ENCODE peak calls at places on chromosomes 2 and 18, in five cellular contexts. C, K, A, E and V are unnamed samples.

GRCh38 chr18:2482711-2483475 is 88.4 kb downstream of the METTL4 start:
- DNase-seq in C (no peak), K (no peak), A (no peak), E (no peak), V (no peak)

GRCh38 chr2:84495539-84496146 is 20.7 kb upstream of the DNAH6 start:
- DNase-seq in C (no peak), K (peak), A (peak), E (peak), V (no peak)

GRCh38 chr2:185137700-185138099 is 539.4 kb downstream of the ZNF804A start:
- DNase-seq in C (no peak), K (no peak), A (no peak), E (no peak), V (no peak)

GRCh38 chr2:28716265-28716865 is 35.3 kb upstream of the PPP1CB start:
- DNase-seq in C (no peak), K (peak), A (peak), E (peak), V (peak)

GRCh38 chr2:112199188-112199587 is 55.7 kb downstream of the ZC3H8 start:
- DNase-seq in C (no peak), K (no peak), A (no peak), E (no peak), V (no peak)

GRCh38 chr18:49677762-49678398 is 116.0 kb downstream of the LIPG start:
- DNase-seq in C (no peak), K (no peak), A (peak), E (no peak), V (no peak)

GRCh38 chr18:44181951-44182350 is 498.7 kb upstream of the SETBP1 start:
- DNase-seq in C (no peak), K (no peak), A (no peak), E (no peak), V (no peak)

GRCh38 chr2:210663574-210663973 is 107.2 kb downstream of the CPS1 start:
- DNase-seq in C (no peak), K (no peak), A (no peak), E (peak), V (no peak)

GRCh38 chr2:177489719-177490301 is 97.2 kb downstream of the AGPS start:
- DNase-seq in C (no peak), K (no peak), A (no peak), E (peak), V (no peak)

GRCh38 chr18:22424564-22424963 is 6.8 kb upstream of the CTAGE1 start:
- DNase-seq in C (no peak), K (no peak), A (no peak), E (no peak), V (no peak)

GRCh38 chr18:48888681-48889080 is 62.1 kb downstream of the SMAD7 start:
- DNase-seq in C (no peak), K (no peak), A (no peak), E (no peak), V (no peak)

GRCh38 chr2:231685349-231686191 is 22.8 kb upstream of the PTMA start:
- DNase-seq in C (no peak), K (no peak), A (no peak), E (no peak), V (no peak)

GRCh38 chr2:203535078-203535783 is at the start of gene RAPH1:
- DNase-seq in C (peak), K (peak), A (peak), E (peak), V (peak)

GRCh38 chr2:63827749-63828148 is 13.9 kb upstream of the UGP2 start:
- DNase-seq in C (no peak), K (peak), A (no peak), E (peak), V (peak)

GRCh38 chr18:23716516-23716915 is 27.3 kb downstream of the LAMA3 start:
- DNase-seq in C (no peak), K (peak), A (no peak), E (peak), V (peak)

GRCh38 chr2:238039985-238040384 is 20.8 kb upstream of the SCLY start:
- DNase-seq in C (no peak), K (no peak), A (no peak), E (no peak), V (no peak)

GRCh38 chr2:224401641-224402342 is at the start of gene FAM124B:
- DNase-seq in C (peak), K (no peak), A (peak), E (peak), V (no peak)

GRCh38 chr2:25079050-25079635 is 37.3 kb downstream of the EFR3B start:
- DNase-seq in C (no peak), K (no peak), A (no peak), E (no peak), V (no peak)

GRCh38 chr18:64191069-64191468 is 42.2 kb upstream of the LINC00305 start:
- DNase-seq in C (no peak), K (no peak), A (no peak), E (no peak), V (no peak)

GRCh38 chr2:96404446-96405373 is 69.1 kb downstream of the NCAPH start:
- DNase-seq in C (peak), K (no peak), A (peak), E (no peak), V (no peak)

GRCh38 chr18:43830905-43831304 is 553.6 kb upstream of the SYT4 start:
- DNase-seq in C (no peak), K (no peak), A (no peak), E (peak), V (no peak)

GRCh38 chr2:163692611-163693482 is 43.0 kb downstream of the FIGN start:
- DNase-seq in C (no peak), K (no peak), A (no peak), E (no peak), V (no peak)

GRCh38 chr2:33583194-33583938 is 15.7 kb downstream of the FAM98A start:
- DNase-seq in C (no peak), K (no peak), A (no peak), E (peak), V (no peak)

GRCh38 chr2:46072146-46072820 is 224.9 kb upstream of the EPAS1 start:
- DNase-seq in C (no peak), K (peak), A (no peak), E (no peak), V (no peak)

GRCh38 chr2:73850009-73850408 is 21.2 kb downstream of the STAMBP start:
- DNase-seq in C (no peak), K (no peak), A (no peak), E (no peak), V (no peak)

GRCh38 chr2:185374878-185375277 is 363.7 kb upstream of the FSIP2 start:
- DNase-seq in C (no peak), K (no peak), A (no peak), E (no peak), V (no peak)

DNA sequence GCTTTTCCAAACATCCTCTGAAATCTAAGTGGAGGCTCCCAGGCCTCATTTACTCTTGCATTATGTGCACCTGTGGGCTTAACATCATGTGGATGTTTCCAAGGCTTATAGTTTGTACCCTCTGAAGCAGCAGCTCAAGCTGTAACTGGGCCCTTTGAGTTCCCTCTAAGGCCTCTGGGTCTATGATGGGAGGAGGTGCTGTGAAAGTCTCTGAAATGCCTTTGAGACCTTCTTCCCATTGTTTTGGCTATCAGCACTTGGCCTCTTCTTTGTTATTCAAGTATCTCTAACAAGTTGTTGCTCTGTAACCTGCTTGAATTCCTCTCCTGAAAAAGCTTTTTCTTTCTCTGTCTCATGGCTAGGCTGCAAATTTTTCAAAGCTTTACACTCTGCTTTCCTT is 58.1 kb upstream of the MYT1L start:
- DNase-seq in C (no peak), K (no peak), A (no peak), E (no peak), V (no peak)
- H3K4me3 ChIP-seq in C (no peak), K (no peak), A (no peak), E (no peak), V (no peak)

DNA sequence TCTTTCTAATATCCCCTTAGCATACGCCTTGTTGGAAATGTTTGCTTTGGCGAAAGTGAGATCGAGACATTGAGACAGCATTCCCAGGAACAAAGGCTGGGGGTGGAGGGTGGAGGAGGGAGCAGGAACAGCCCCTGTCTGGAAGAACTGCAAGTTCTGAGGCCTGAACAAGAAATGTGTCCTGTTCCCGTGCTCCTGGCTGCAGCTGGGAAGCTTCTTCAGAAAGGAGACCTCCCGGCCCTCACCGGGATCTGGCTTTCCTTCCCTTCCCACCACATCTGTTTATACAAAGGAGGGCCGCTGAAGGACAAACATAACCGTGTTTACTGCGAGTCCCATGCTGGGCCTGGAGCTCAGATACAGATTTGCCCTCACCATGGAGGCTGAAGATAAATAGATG is 35.9 kb downstream of the AFF3 start:
- DNase-seq in C (no peak), K (no peak), A (no peak), E (peak), V (no peak)
- H3K4me3 ChIP-seq in C (no peak), K (no peak), A (no peak), E (no peak), V (no peak)

DNA sequence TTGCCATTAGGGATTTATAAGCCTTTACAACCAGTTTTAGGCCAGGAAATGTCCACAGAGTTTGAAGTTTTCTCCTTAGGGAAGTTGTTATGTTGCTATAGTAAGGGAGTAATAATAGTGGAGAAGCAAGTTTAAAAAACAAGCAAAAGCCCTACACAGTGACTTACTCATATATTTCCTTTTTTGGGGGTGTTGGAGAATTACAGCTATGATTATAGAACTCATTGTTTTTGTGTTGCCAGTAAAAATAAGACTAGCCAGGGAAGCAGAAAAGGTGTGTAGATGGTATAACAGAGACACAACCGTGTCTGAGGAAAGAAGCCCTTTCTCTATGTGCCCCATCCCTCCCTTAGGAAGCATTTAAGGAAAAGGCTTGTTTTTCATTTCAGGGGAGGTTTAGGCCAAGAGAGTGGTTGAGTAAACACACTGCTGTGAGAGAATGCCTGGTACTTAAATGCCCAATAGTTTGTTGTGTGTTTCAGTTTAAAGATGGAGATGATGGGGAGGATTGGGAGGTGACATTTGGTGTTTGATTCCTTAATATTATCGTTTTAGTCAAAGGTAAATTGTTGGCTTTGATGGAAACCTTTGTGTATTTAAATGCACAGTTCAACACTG is 2.4 kb downstream of the VAPA start:
- DNase-seq in C (no peak), K (no peak), A (no peak), E (no peak), V (no peak)
- H3K4me3 ChIP-seq in C (peak), K (peak), A (no peak), E (peak), V (peak)

DNA sequence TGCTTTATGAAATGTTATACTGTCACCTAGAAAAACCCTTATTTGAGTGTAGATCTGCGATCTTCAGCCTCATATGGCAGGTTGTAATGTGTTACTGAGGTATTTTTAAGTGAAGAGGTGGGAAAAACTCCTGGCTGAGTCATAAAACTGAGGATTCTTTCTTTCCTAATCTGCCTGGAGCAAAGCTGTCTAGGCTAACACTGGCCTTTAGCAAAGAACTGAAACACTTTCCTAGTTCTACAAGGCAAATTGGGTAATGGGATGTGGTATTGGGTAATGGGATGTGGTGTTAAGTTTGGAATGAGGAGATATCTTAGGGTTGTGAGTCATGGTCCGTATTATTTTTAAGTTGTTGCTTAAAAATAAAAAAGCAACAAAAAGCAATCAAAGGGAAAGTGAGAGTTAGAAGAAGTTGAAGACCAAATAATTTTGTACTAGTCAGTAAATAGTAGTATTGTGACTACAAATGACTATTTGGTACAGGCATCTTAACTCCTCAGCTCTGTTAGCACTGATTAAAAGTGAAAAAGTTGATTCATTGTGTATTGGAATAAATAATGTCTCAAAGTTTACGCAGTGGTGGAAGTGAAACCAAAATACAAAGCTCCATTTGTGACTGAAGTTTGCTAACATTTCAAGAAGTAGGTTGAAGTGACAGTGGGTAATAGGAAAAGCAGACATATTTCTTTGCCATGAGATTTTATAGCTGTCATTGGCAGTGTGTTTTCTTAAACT is 216.8 kb downstream of the CAMKMT start:
- DNase-seq in C (no peak), K (no peak), A (no peak), E (no peak), V (peak)
- H3K4me3 ChIP-seq in C (peak), K (no peak), A (no peak), E (no peak), V (no peak)

DNA sequence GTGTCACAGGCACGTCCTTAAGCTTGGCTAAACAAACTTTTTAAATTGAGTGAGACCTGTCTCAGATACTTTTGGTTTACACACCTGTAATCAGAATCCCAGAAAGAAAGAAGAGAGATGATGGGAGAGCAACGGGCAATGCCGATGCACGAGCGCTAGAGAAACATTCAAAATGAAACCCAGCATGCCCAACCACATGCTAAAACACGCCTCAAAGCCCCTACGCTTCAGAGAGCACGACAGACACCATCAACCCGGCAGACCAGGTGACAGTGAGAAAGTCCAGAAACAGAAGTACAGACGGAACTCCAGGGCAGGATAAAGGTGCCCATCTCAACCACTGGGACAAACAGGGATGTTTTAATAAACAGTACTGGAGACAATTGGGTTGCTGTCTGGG is 85.5 kb downstream of the HDAC4 start:
- DNase-seq in C (no peak), K (no peak), A (no peak), E (no peak), V (no peak)
- H3K4me3 ChIP-seq in C (no peak), K (no peak), A (no peak), E (no peak), V (no peak)

GRCh38 chr2:152396763-152397162 is 61.8 kb downstream of the FMNL2 start:
- DNase-seq in C (no peak), K (no peak), A (no peak), E (no peak), V (no peak)

GRCh38 chr2:152403395-152403794 is 68.4 kb downstream of the FMNL2 start:
- DNase-seq in C (no peak), K (no peak), A (no peak), E (no peak), V (no peak)

GRCh38 chr2:152399003-152399402 is 64.0 kb downstream of the FMNL2 start:
- DNase-seq in C (no peak), K (no peak), A (no peak), E (no peak), V (no peak)

GRCh38 chr2:152402780-152403388 is 67.9 kb downstream of the FMNL2 start:
- DNase-seq in C (no peak), K (no peak), A (no peak), E (no peak), V (no peak)

DNA sequence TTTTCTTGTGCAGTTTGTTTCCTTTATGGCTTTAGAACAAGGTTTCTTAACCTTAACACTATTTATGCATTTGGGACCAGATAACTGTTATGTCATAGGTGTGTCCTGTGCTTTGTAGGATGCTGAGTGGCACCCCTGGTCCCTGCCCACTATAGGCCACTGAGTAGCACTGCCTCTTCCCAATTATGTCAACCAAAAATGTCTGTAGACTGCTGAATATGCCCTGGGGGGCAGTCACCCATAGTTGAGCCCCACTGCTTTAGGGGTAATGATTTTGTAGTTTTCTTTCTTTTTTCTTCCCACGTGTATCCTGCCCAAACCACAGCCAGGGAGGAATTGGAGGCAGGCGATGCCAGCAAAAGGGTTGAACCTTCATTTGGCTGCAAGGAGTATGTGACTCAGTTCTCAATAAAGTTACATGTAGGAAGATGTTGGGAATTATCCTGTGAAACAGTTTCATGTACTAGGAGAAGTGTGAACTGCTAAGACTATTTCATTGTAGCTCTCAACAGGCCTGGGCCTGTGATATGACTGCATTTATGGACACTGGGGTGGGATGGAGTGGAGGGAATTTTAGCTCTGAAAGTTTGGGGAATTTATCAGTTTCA is 65.7 kb downstream of the FMNL2 start:
- DNase-seq in C (no peak), K (no peak), A (no peak), E (no peak), V (no peak)
- H3K4me3 ChIP-seq in C (no peak), K (no peak), A (no peak), E (no peak), V (no peak)

GRCh38 chr2:11129598-11130449 is 25.4 kb upstream of the SLC66A3 start:
- DNase-seq in C (peak), K (no peak), A (peak), E (peak), V (no peak)
- H3K4me3 ChIP-seq in C (peak), K (peak), A (peak), E (no peak), V (peak)

DNA sequence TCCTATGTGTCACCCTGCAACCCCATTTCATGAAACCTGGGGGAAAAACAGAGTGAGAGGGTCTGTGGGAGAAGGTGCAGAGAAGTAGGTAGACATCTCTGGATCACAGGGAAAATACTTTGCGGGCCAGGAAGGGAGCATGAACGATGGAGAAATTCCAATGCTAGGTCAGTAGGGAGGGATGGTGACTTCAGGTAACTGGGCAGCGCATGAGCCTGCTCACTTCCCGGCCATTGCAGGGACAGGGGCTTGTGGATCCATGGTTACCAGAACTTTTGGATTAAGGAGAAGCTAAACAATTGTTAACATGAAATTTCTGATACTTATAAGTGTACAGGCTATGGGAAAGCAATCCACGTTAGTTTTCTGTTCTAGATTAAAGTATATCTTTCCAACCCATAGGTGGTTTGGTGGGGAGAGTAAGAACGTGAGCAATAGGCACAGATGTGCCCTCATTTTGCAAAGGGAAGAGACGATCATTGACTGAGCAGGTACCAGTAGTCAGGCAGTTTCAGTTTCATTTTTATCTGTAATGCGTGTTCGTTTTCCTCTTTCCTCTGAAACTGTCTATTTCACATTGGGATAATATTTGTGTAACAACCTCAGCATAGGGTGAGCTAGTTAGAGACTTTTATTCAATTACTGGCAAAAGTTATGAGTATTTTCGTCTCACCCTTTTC is 65.0 kb downstream of the NYAP2 start:
- DNase-seq in C (no peak), K (no peak), A (no peak), E (no peak), V (no peak)
- H3K4me3 ChIP-seq in C (peak), K (no peak), A (no peak), E (no peak), V (no peak)

GRCh38 chr2:233964581-233964980 is 47.4 kb downstream of the TRPM8 start:
- DNase-seq in C (no peak), K (peak), A (no peak), E (no peak), V (no peak)

GRCh38 chr2:233966388-233966787 is 49.2 kb downstream of the TRPM8 start:
- DNase-seq in C (no peak), K (no peak), A (no peak), E (no peak), V (no peak)

GRCh38 chr2:233965032-233965614 is 48.0 kb downstream of the TRPM8 start:
- DNase-seq in C (no peak), K (no peak), A (no peak), E (no peak), V (no peak)

GRCh38 chr2:233968556-233968955 is 51.4 kb downstream of the TRPM8 start:
- DNase-seq in C (no peak), K (no peak), A (no peak), E (no peak), V (no peak)

GRCh38 chr2:233967163-233967562 is 50.0 kb downstream of the TRPM8 start:
- DNase-seq in C (no peak), K (no peak), A (no peak), E (no peak), V (no peak)
- H3K4me3 ChIP-seq in C (no peak), K (no peak), A (no peak), E (no peak), V (no peak)